ENCODE peak calls at places on chromosomes 5 and 9, in seven cellular contexts. G is CD4-positive, alpha-beta T cell; J is right cardiac atrium; P is stomach; R is sigmoid colon; K is aorta; U is suprapubic skin. V is an unnamed sample.
A peak's percentile ranks its signal among the peaks of the same experiment; 100 is the strongest.

GRCh38 chr5:7850533-7851239 is at the start of gene CFAP90:
- DNase-seq in J (peak; percentile 82), G (peak; percentile 63), U (peak; percentile 68), P (peak; percentile 62), R (no peak), K (peak; percentile 81), V (peak; percentile 43)

GRCh38 chr5:126736141-126736540 is 40.8 kb upstream of the LMNB1 start:
- DNase-seq in U (no peak), R (no peak), J (no peak), G (no peak), K (no peak), P (no peak), V (no peak)

GRCh38 chr9:36485647-36486453 is 85.8 kb upstream of the RNF38 start:
- DNase-seq in P (no peak), R (peak; percentile 70), K (no peak), U (peak; percentile 64), J (peak; percentile 46), G (no peak), V (no peak)

GRCh38 chr9:131275332-131276106 is 791 bp downstream of the FAM78A start:
- DNase-seq in J (peak; percentile 80), R (no peak), G (no peak), K (no peak), P (no peak), U (no peak), V (no peak)

GRCh38 chr5:104179057-104179456 is 616.5 kb upstream of the NUDT12 start:
- DNase-seq in R (no peak), U (no peak), G (no peak), K (no peak), J (peak; percentile 57), P (peak; percentile 30), V (no peak)

GRCh38 chr5:52811067-52811749 is 23.5 kb downstream of the ITGA1 start:
- DNase-seq in P (no peak), U (no peak), G (no peak), J (no peak), R (peak; percentile 64), K (no peak), V (no peak)

GRCh38 chr9:135409286-135410200 is 70.0 kb upstream of the PPP1R26 start:
- DNase-seq in U (no peak), J (no peak), P (no peak), R (no peak), G (no peak), K (peak; percentile 55), V (no peak)

GRCh38 chr9:18320046-18320445 is 153.9 kb upstream of the ADAMTSL1 start:
- DNase-seq in R (no peak), P (no peak), G (no peak), U (no peak), J (no peak), K (no peak), V (no peak)

GRCh38 chr9:132699926-132700325 is 29.7 kb downstream of the GTF3C4 start:
- DNase-seq in P (no peak), J (no peak), G (no peak), K (no peak), U (no peak), R (no peak), V (no peak)
- H3K9me3 ChIP-seq in P (peaks cover 5% of the 10 kb centered on the region), J (no peaks in the 10 kb centered on the region), G (peaks cover 28% of the 10 kb centered on the region), K (no peaks in the 10 kb centered on the region), U (no peaks in the 10 kb centered on the region), R (peaks cover 6% of the 10 kb centered on the region), V (peaks cover 3% of the 10 kb centered on the region)

GRCh38 chr5:143700994-143701393 is 111.0 kb upstream of the HMHB1 start:
- DNase-seq in K (no peak), J (no peak), R (no peak), G (no peak), U (no peak), P (no peak), V (no peak)
- H3K9me3 ChIP-seq in K (no peaks in the 10 kb centered on the region), J (no peaks in the 10 kb centered on the region), R (no peaks in the 10 kb centered on the region), G (no peaks in the 10 kb centered on the region), U (no peaks in the 10 kb centered on the region), P (no peaks in the 10 kb centered on the region), V (no peaks in the 10 kb centered on the region)

GRCh38 chr5:36606052-36606436 is 362 bp upstream of the SLC1A3 start:
- DNase-seq in J (no peak), G (no peak), R (no peak), P (no peak), U (no peak), K (no peak), V (no peak)

GRCh38 chr5:36605241-36605640 is 1.2 kb upstream of the SLC1A3 start:
- DNase-seq in G (no peak), J (no peak), R (no peak), P (no peak), U (no peak), K (no peak), V (no peak)

GRCh38 chr5:36607114-36607561 is 732 bp downstream of the SLC1A3 start:
- DNase-seq in P (no peak), R (no peak), J (peak; percentile 78), U (no peak), G (no peak), K (no peak), V (no peak)

GRCh38 chr5:36607838-36608783 is 1.7 kb downstream of the SLC1A3 start:
- DNase-seq in R (no peak), G (no peak), J (no peak), K (no peak), P (no peak), U (no peak), V (no peak)

GRCh38 chr5:36606437-36607113 is at the start of gene SLC1A3:
- DNase-seq in P (peak; percentile 46), G (no peak), U (peak; percentile 71), R (peak; percentile 74), J (peak; percentile 80), K (peak; percentile 77), V (no peak)
- H3K9me3 ChIP-seq in P (no peaks in the 10 kb centered on the region), G (no peaks in the 10 kb centered on the region), U (no peaks in the 10 kb centered on the region), R (no peaks in the 10 kb centered on the region), J (peaks cover 1% of the 10 kb centered on the region), K (no peaks in the 10 kb centered on the region), V (no peaks in the 10 kb centered on the region)

GRCh38 chr5:166786889-166787288 is 1504.6 kb upstream of the WWC1 start:
- DNase-seq in G (no peak), P (no peak), U (no peak), K (no peak), R (no peak), J (no peak), V (no peak)
- H3K9me3 ChIP-seq in G (no peaks in the 10 kb centered on the region), P (peaks cover 4% of the 10 kb centered on the region), U (peaks cover 3% of the 10 kb centered on the region), K (no peaks in the 10 kb centered on the region), R (no peaks in the 10 kb centered on the region), J (no peaks in the 10 kb centered on the region), V (no peaks in the 10 kb centered on the region)

GRCh38 chr5:130000460-130000859 is 96.2 kb downstream of the CHSY3 start:
- DNase-seq in K (no peak), R (no peak), P (no peak), G (no peak), J (no peak), U (no peak), V (no peak)
- H3K9me3 ChIP-seq in K (no peaks in the 10 kb centered on the region), R (no peaks in the 10 kb centered on the region), P (no peaks in the 10 kb centered on the region), G (no peaks in the 10 kb centered on the region), J (no peaks in the 10 kb centered on the region), U (no peaks in the 10 kb centered on the region), V (no peaks in the 10 kb centered on the region)

DNA sequence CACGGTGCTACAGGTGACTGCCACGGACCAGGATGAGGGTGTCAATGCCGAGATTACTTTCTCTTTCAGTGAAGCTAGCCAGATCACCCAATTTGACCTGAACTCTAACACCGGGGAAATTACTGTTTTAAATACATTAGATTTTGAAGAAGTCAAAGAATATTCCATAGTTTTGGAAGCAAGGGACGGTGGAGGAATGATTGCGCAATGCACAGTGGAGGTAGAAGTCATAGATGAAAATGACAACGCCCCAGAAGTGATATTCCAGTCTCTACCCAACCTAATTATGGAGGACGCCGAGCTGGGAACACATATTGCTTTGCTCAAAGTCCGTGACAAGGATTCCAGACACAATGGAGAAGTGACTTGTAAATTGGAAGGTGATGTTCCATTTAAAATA is 1.2 kb downstream of the PCDHGB4 start:
- DNase-seq in K (no peak), P (no peak), R (no peak), G (no peak), J (no peak), U (no peak), V (no peak)
- H3K9me3 ChIP-seq in K (peaks cover 36% of the 10 kb centered on the region), P (peaks cover 87% of the 10 kb centered on the region), R (peaks cover 40% of the 10 kb centered on the region), G (peaks cover 70% of the 10 kb centered on the region), J (peaks cover 9% of the 10 kb centered on the region), U (peaks cover 73% of the 10 kb centered on the region), V (peaks cover 21% of the 10 kb centered on the region)

GRCh38 chr5:2288466-2288865 is 405.7 kb upstream of the IRX4 start:
- DNase-seq in U (no peak), G (no peak), K (peak; percentile 36), R (peak; percentile 49), J (no peak), P (no peak), V (no peak)
- H3K9me3 ChIP-seq in U (no peaks in the 10 kb centered on the region), G (no peaks in the 10 kb centered on the region), K (peaks cover 2% of the 10 kb centered on the region), R (no peaks in the 10 kb centered on the region), J (no peaks in the 10 kb centered on the region), P (peaks cover 8% of the 10 kb centered on the region), V (no peaks in the 10 kb centered on the region)

GRCh38 chr5:129917224-129917623 is 13.0 kb downstream of the CHSY3 start:
- DNase-seq in J (no peak), R (no peak), K (no peak), G (no peak), U (no peak), P (no peak), V (no peak)
- H3K9me3 ChIP-seq in J (no peaks in the 10 kb centered on the region), R (no peaks in the 10 kb centered on the region), K (no peaks in the 10 kb centered on the region), G (no peaks in the 10 kb centered on the region), U (no peaks in the 10 kb centered on the region), P (no peaks in the 10 kb centered on the region), V (no peaks in the 10 kb centered on the region)